ENCODE peak calls at places on chromosomes 1 and 21, in eight cellular contexts. One of them, this sample, is unnamed.

GRCh38 chr1:24987875-24988559 is 57.9 kb upstream of the RUNX3 start:
- DNase-seq in T1000: no peak
- DNase-seq in AML-193: no peak
- DNase-seq in body of pancreas: no peak
- DNase-seq in GM19239: peak
- DNase-seq in CD4-positive, alpha-beta T cell: no peak
- DNase-seq in NCI-H345: no peak
- DNase-seq in vagina: no peak
- DNase-seq in this sample: no peak

GRCh38 chr1:160666079-160666442 is 19.2 kb upstream of the SLAMF1 start:
- DNase-seq in T1000: no peak
- DNase-seq in AML-193: no peak
- DNase-seq in body of pancreas: no peak
- DNase-seq in GM19239: no peak
- DNase-seq in CD4-positive, alpha-beta T cell: no peak
- DNase-seq in NCI-H345: no peak
- DNase-seq in vagina: no peak
- DNase-seq in this sample: no peak

GRCh38 chr1:36093919-36094318 is 5.2 kb downstream of the ADPRS start:
- DNase-seq in T1000: no peak
- DNase-seq in AML-193: no peak
- DNase-seq in body of pancreas: no peak
- DNase-seq in GM19239: no peak
- DNase-seq in CD4-positive, alpha-beta T cell: no peak
- DNase-seq in NCI-H345: no peak
- DNase-seq in vagina: no peak
- DNase-seq in this sample: no peak

GRCh38 chr1:116853680-116854191 is 56.0 kb upstream of the PTGFRN start:
- DNase-seq in T1000: peak
- DNase-seq in AML-193: no peak
- DNase-seq in body of pancreas: peak
- DNase-seq in GM19239: no peak
- DNase-seq in CD4-positive, alpha-beta T cell: no peak
- DNase-seq in NCI-H345: peak
- DNase-seq in vagina: no peak
- DNase-seq in this sample: peak

GRCh38 chr1:235588916-235589515 is 60.6 kb downstream of the GNG4 start:
- DNase-seq in T1000: peak
- DNase-seq in AML-193: no peak
- DNase-seq in body of pancreas: no peak
- DNase-seq in GM19239: no peak
- DNase-seq in CD4-positive, alpha-beta T cell: no peak
- DNase-seq in NCI-H345: no peak
- DNase-seq in vagina: no peak
- DNase-seq in this sample: no peak

GRCh38 chr1:109294481-109294880 is 11.5 kb upstream of the PSRC1 start:
- DNase-seq in T1000: no peak
- DNase-seq in AML-193: no peak
- DNase-seq in body of pancreas: no peak
- DNase-seq in GM19239: no peak
- DNase-seq in CD4-positive, alpha-beta T cell: no peak
- DNase-seq in NCI-H345: no peak
- DNase-seq in vagina: no peak
- DNase-seq in this sample: no peak

GRCh38 chr1:162033445-162033844 is 9.8 kb upstream of the OLFML2B start:
- DNase-seq in T1000: no peak
- DNase-seq in AML-193: no peak
- DNase-seq in body of pancreas: no peak
- DNase-seq in GM19239: no peak
- DNase-seq in CD4-positive, alpha-beta T cell: no peak
- DNase-seq in NCI-H345: peak
- DNase-seq in vagina: no peak
- DNase-seq in this sample: no peak

GRCh38 chr21:17869115-17869514 is 50.0 kb upstream of the C21orf91 start:
- DNase-seq in T1000: no peak
- DNase-seq in AML-193: no peak
- DNase-seq in body of pancreas: no peak
- DNase-seq in GM19239: no peak
- DNase-seq in CD4-positive, alpha-beta T cell: no peak
- DNase-seq in NCI-H345: no peak
- DNase-seq in vagina: no peak
- DNase-seq in this sample: no peak

GRCh38 chr1:222018051-222018450 is 276.2 kb upstream of the DUSP10 start:
- DNase-seq in T1000: no peak
- DNase-seq in AML-193: no peak
- DNase-seq in body of pancreas: no peak
- DNase-seq in GM19239: no peak
- DNase-seq in CD4-positive, alpha-beta T cell: no peak
- DNase-seq in NCI-H345: no peak
- DNase-seq in vagina: no peak
- DNase-seq in this sample: no peak

GRCh38 chr1:163085904-163086268 is 16.7 kb downstream of the RGS4 start:
- DNase-seq in T1000: no peak
- DNase-seq in AML-193: no peak
- DNase-seq in body of pancreas: no peak
- DNase-seq in GM19239: no peak
- DNase-seq in CD4-positive, alpha-beta T cell: no peak
- DNase-seq in NCI-H345: no peak
- DNase-seq in vagina: no peak
- DNase-seq in this sample: no peak

GRCh38 chr1:228903573-228904122 is 168.4 kb downstream of the RHOU start:
- DNase-seq in T1000: no peak
- DNase-seq in AML-193: no peak
- DNase-seq in body of pancreas: no peak
- DNase-seq in GM19239: no peak
- DNase-seq in CD4-positive, alpha-beta T cell: no peak
- DNase-seq in NCI-H345: no peak
- DNase-seq in vagina: peak
- DNase-seq in this sample: peak

GRCh38 chr1:228362884-228363450 is 43.7 kb downstream of the TRIM11 start:
- DNase-seq in T1000: no peak
- DNase-seq in AML-193: no peak
- DNase-seq in body of pancreas: no peak
- DNase-seq in GM19239: no peak
- DNase-seq in CD4-positive, alpha-beta T cell: no peak
- DNase-seq in NCI-H345: no peak
- DNase-seq in vagina: no peak
- DNase-seq in this sample: no peak

GRCh38 chr21:41147979-41148355 is 20.0 kb upstream of the BACE2 start:
- DNase-seq in T1000: no peak
- DNase-seq in AML-193: no peak
- DNase-seq in body of pancreas: no peak
- DNase-seq in GM19239: no peak
- DNase-seq in CD4-positive, alpha-beta T cell: no peak
- DNase-seq in NCI-H345: no peak
- DNase-seq in vagina: no peak
- DNase-seq in this sample: no peak

GRCh38 chr1:6599141-6599975 is 3.3 kb downstream of the KLHL21 start:
- DNase-seq in T1000: no peak
- DNase-seq in AML-193: peak
- DNase-seq in body of pancreas: peak
- DNase-seq in GM19239: no peak
- DNase-seq in CD4-positive, alpha-beta T cell: peak
- DNase-seq in NCI-H345: no peak
- DNase-seq in vagina: no peak
- DNase-seq in this sample: peak

GRCh38 chr1:232933026-232933425 is 17.4 kb upstream of the NTPCR start:
- DNase-seq in T1000: no peak
- DNase-seq in AML-193: no peak
- DNase-seq in body of pancreas: no peak
- DNase-seq in GM19239: no peak
- DNase-seq in CD4-positive, alpha-beta T cell: no peak
- DNase-seq in NCI-H345: no peak
- DNase-seq in vagina: no peak
- DNase-seq in this sample: no peak

GRCh38 chr21:43950481-43950880 is 61.6 kb upstream of the TRAPPC10 start:
- DNase-seq in T1000: no peak
- DNase-seq in AML-193: no peak
- DNase-seq in body of pancreas: no peak
- DNase-seq in GM19239: no peak
- DNase-seq in CD4-positive, alpha-beta T cell: no peak
- DNase-seq in NCI-H345: no peak
- DNase-seq in vagina: no peak
- DNase-seq in this sample: no peak

GRCh38 chr21:33403786-33404571 is 766 bp downstream of the IFNGR2 start:
- DNase-seq in T1000: no peak
- DNase-seq in AML-193: no peak
- DNase-seq in body of pancreas: peak
- DNase-seq in GM19239: no peak
- DNase-seq in CD4-positive, alpha-beta T cell: no peak
- DNase-seq in NCI-H345: peak
- DNase-seq in vagina: no peak
- DNase-seq in this sample: peak

GRCh38 chr1:186884266-186884665 is 55.5 kb downstream of the PLA2G4A start:
- DNase-seq in T1000: no peak
- DNase-seq in AML-193: no peak
- DNase-seq in body of pancreas: no peak
- DNase-seq in GM19239: no peak
- DNase-seq in CD4-positive, alpha-beta T cell: no peak
- DNase-seq in NCI-H345: no peak
- DNase-seq in vagina: no peak
- DNase-seq in this sample: no peak

GRCh38 chr1:220498188-220498587 is 29.7 kb upstream of the MARK1 start:
- DNase-seq in T1000: peak
- DNase-seq in AML-193: no peak
- DNase-seq in body of pancreas: no peak
- DNase-seq in GM19239: no peak
- DNase-seq in CD4-positive, alpha-beta T cell: no peak
- DNase-seq in NCI-H345: no peak
- DNase-seq in vagina: no peak
- DNase-seq in this sample: no peak

GRCh38 chr1:203403586-203403985 is 52.7 kb upstream of the FMOD start:
- DNase-seq in T1000: no peak
- DNase-seq in AML-193: no peak
- DNase-seq in body of pancreas: no peak
- DNase-seq in GM19239: no peak
- DNase-seq in CD4-positive, alpha-beta T cell: no peak
- DNase-seq in NCI-H345: no peak
- DNase-seq in vagina: no peak
- DNase-seq in this sample: no peak

GRCh38 chr1:7448986-7449385 is 322.1 kb upstream of the VAMP3 start:
- DNase-seq in T1000: no peak
- DNase-seq in AML-193: no peak
- DNase-seq in body of pancreas: no peak
- DNase-seq in GM19239: no peak
- DNase-seq in CD4-positive, alpha-beta T cell: no peak
- DNase-seq in NCI-H345: no peak
- DNase-seq in vagina: no peak
- DNase-seq in this sample: no peak

GRCh38 chr1:11835441-11836225 is 11.9 kb downstream of the NPPA start:
- DNase-seq in T1000: no peak
- DNase-seq in AML-193: no peak
- DNase-seq in body of pancreas: no peak
- DNase-seq in GM19239: no peak
- DNase-seq in CD4-positive, alpha-beta T cell: no peak
- DNase-seq in NCI-H345: no peak
- DNase-seq in vagina: no peak
- DNase-seq in this sample: no peak

GRCh38 chr1:43284065-43284464 is 1.3 kb downstream of the C1orf210 start:
- DNase-seq in T1000: no peak
- DNase-seq in AML-193: no peak
- DNase-seq in body of pancreas: no peak
- DNase-seq in GM19239: no peak
- DNase-seq in CD4-positive, alpha-beta T cell: no peak
- DNase-seq in NCI-H345: no peak
- DNase-seq in vagina: no peak
- DNase-seq in this sample: no peak

GRCh38 chr1:220487297-220487820 is 40.6 kb upstream of the MARK1 start:
- DNase-seq in T1000: no peak
- DNase-seq in AML-193: no peak
- DNase-seq in body of pancreas: peak
- DNase-seq in GM19239: no peak
- DNase-seq in CD4-positive, alpha-beta T cell: no peak
- DNase-seq in NCI-H345: peak
- DNase-seq in vagina: no peak
- DNase-seq in this sample: peak

GRCh38 chr21:46111857-46112730 is 14.2 kb downstream of the COL6A2 start:
- DNase-seq in T1000: no peak
- DNase-seq in AML-193: no peak
- DNase-seq in body of pancreas: peak
- DNase-seq in GM19239: no peak
- DNase-seq in CD4-positive, alpha-beta T cell: peak
- DNase-seq in NCI-H345: no peak
- DNase-seq in vagina: peak
- DNase-seq in this sample: no peak

GRCh38 chr1:3032371-3032862 is 11.2 kb downstream of the ACTRT2 start:
- DNase-seq in T1000: no peak
- DNase-seq in AML-193: no peak
- DNase-seq in body of pancreas: no peak
- DNase-seq in GM19239: no peak
- DNase-seq in CD4-positive, alpha-beta T cell: no peak
- DNase-seq in NCI-H345: no peak
- DNase-seq in vagina: no peak
- DNase-seq in this sample: no peak

GRCh38 chr21:39451332-39452206 is at the start of gene SH3BGR:
- DNase-seq in T1000: no peak
- DNase-seq in AML-193: no peak
- DNase-seq in body of pancreas: peak
- DNase-seq in GM19239: no peak
- DNase-seq in CD4-positive, alpha-beta T cell: no peak
- DNase-seq in NCI-H345: no peak
- DNase-seq in vagina: no peak
- DNase-seq in this sample: no peak

GRCh38 chr1:158730453-158730852 is 9.9 kb upstream of the OR6K3 start:
- DNase-seq in T1000: no peak
- DNase-seq in AML-193: no peak
- DNase-seq in body of pancreas: no peak
- DNase-seq in GM19239: no peak
- DNase-seq in CD4-positive, alpha-beta T cell: no peak
- DNase-seq in NCI-H345: no peak
- DNase-seq in vagina: no peak
- DNase-seq in this sample: peak

GRCh38 chr1:112706505-112707216 is at the start of gene RHOC:
- DNase-seq in T1000: no peak
- DNase-seq in AML-193: peak
- DNase-seq in body of pancreas: peak
- DNase-seq in GM19239: peak
- DNase-seq in CD4-positive, alpha-beta T cell: no peak
- DNase-seq in NCI-H345: peak
- DNase-seq in vagina: no peak
- DNase-seq in this sample: peak

GRCh38 chr1:51316113-51316763 is 14.1 kb downstream of the TTC39A start:
- DNase-seq in T1000: no peak
- DNase-seq in AML-193: no peak
- DNase-seq in body of pancreas: peak
- DNase-seq in GM19239: no peak
- DNase-seq in CD4-positive, alpha-beta T cell: no peak
- DNase-seq in NCI-H345: peak
- DNase-seq in vagina: no peak
- DNase-seq in this sample: no peak

GRCh38 chr1:10803971-10804820 is 7.8 kb upstream of the CASZ1 start:
- DNase-seq in T1000: no peak
- DNase-seq in AML-193: no peak
- DNase-seq in body of pancreas: peak
- DNase-seq in GM19239: no peak
- DNase-seq in CD4-positive, alpha-beta T cell: no peak
- DNase-seq in NCI-H345: peak
- DNase-seq in vagina: no peak
- DNase-seq in this sample: peak

GRCh38 chr1:52003877-52004276 is 13.4 kb upstream of the RAB3B start:
- DNase-seq in T1000: no peak
- DNase-seq in AML-193: no peak
- DNase-seq in body of pancreas: no peak
- DNase-seq in GM19239: no peak
- DNase-seq in CD4-positive, alpha-beta T cell: no peak
- DNase-seq in NCI-H345: no peak
- DNase-seq in vagina: no peak
- DNase-seq in this sample: no peak

GRCh38 chr1:9835758-9836631 is 12.2 kb upstream of the CLSTN1 start:
- DNase-seq in T1000: no peak
- DNase-seq in AML-193: no peak
- DNase-seq in body of pancreas: no peak
- DNase-seq in GM19239: no peak
- DNase-seq in CD4-positive, alpha-beta T cell: no peak
- DNase-seq in NCI-H345: peak
- DNase-seq in vagina: peak
- DNase-seq in this sample: peak

GRCh38 chr1:56072310-56072709 is 507.1 kb downstream of the PLPP3 start:
- DNase-seq in T1000: no peak
- DNase-seq in AML-193: no peak
- DNase-seq in body of pancreas: no peak
- DNase-seq in GM19239: no peak
- DNase-seq in CD4-positive, alpha-beta T cell: no peak
- DNase-seq in NCI-H345: no peak
- DNase-seq in vagina: no peak
- DNase-seq in this sample: no peak

This sample was measured in small intestine.